ENCODE peak calls at places on chromosomes 2 and 18, in four cellular contexts. I is CD4-positive, alpha-beta T cell; A is midbrain; F is cardiac fibroblast. K is an unnamed sample.

GRCh38 chr2:32783468-32783867 is 155.6 kb downstream of the TTC27 start:
- DNase-seq in I (no peak), A (no peak), F (peak), K (no peak)

GRCh38 chr2:119223521-119224390 is at the start of gene STEAP3:
- DNase-seq in A (peak), F (peak), I (no peak), K (peak)

GRCh38 chr2:199932312-199932855 is 21.3 kb downstream of the C2orf69 start:
- DNase-seq in A (peak), I (no peak), F (peak), K (no peak)

GRCh38 chr2:53787255-53787910 is 539 bp downstream of the ERLEC1 start:
- DNase-seq in F (no peak), A (peak), I (no peak), K (peak)

GRCh38 chr18:38241216-38241615 is 675.6 kb upstream of the CELF4 start:
- DNase-seq in I (no peak), A (no peak), F (no peak), K (no peak)

GRCh38 chr2:230097424-230097823 is 28.7 kb upstream of the SLC16A14 start:
- DNase-seq in A (no peak), F (no peak), I (no peak), K (no peak)

GRCh38 chr2:119475225-119475856 is 43.7 kb downstream of the TMEM37 start:
- DNase-seq in A (no peak), I (no peak), F (no peak), K (no peak)

GRCh38 chr2:37488911-37489310 is 144.5 kb downstream of the QPCT start:
- DNase-seq in I (no peak), A (no peak), F (no peak), K (no peak)

GRCh38 chr18:48922203-48922800 is 28.5 kb downstream of the SMAD7 start:
- DNase-seq in I (no peak), A (no peak), F (no peak), K (no peak)

GRCh38 chr2:24274809-24275208 is 85.5 kb downstream of the ITSN2 start:
- DNase-seq in A (no peak), I (no peak), F (no peak), K (no peak)

GRCh38 chr2:207796585-207797350 is 27.1 kb upstream of the FZD5 start:
- DNase-seq in F (peak), I (no peak), A (no peak), K (no peak)

GRCh38 chr2:232816656-232817055 is 40.3 kb upstream of the KCNJ13 start:
- DNase-seq in A (no peak), F (no peak), I (no peak), K (no peak)

GRCh38 chr2:240840435-240841060 is 20.5 kb upstream of the KIF1A start:
- DNase-seq in I (no peak), A (peak), F (peak), K (no peak)

GRCh38 chr2:95526360-95527341 is 42.1 kb upstream of the TRIM43B start:
- DNase-seq in F (peak), I (peak), A (peak), K (no peak)

GRCh38 chr2:70641263-70641784 is 87.7 kb upstream of the TGFA start:
- DNase-seq in I (no peak), F (no peak), A (no peak), K (no peak)

GRCh38 chr2:2633017-2633416 is 301.9 kb upstream of the MYT1L start:
- DNase-seq in A (no peak), F (no peak), I (no peak), K (no peak)

GRCh38 chr2:101041413-101041812 is 39.3 kb downstream of the RPL31 start:
- DNase-seq in F (peak), A (no peak), I (no peak), K (peak)

GRCh38 chr18:4640349-4641012 is 185.4 kb upstream of the DLGAP1 start:
- DNase-seq in F (no peak), I (no peak), A (no peak), K (no peak)

GRCh38 chr2:15623481-15623796 is 31.8 kb downstream of the DDX1 start:
- DNase-seq in A (no peak), I (no peak), F (no peak), K (no peak)

GRCh38 chr18:68275616-68276015 is 439.3 kb downstream of the TMX3 start:
- DNase-seq in I (no peak), A (no peak), F (peak), K (no peak)

GRCh38 chr18:63363951-63364350 is 3.1 kb downstream of the KDSR start:
- DNase-seq in F (no peak), I (no peak), A (no peak), K (no peak)

GRCh38 chr2:225337183-225337582 is 62.3 kb upstream of the NYAP2 start:
- DNase-seq in A (no peak), F (no peak), I (no peak), K (no peak)

GRCh38 chr2:170022692-170023091 is 155.3 kb upstream of the MYO3B start:
- DNase-seq in I (no peak), F (peak), A (no peak), K (no peak)

GRCh38 chr2:45862843-45863242 is 211.4 kb downstream of the PRKCE start:
- DNase-seq in A (no peak), I (no peak), F (no peak), K (no peak)

GRCh38 chr2:217785544-217786045 is 217.2 kb downstream of the TNS1 start:
- DNase-seq in F (peak), I (peak), A (peak), K (peak)

GRCh38 chr2:225399509-225399908 is at the start of gene NYAP2:
- DNase-seq in A (no peak), F (no peak), I (no peak), K (no peak)

GRCh38 chr2:152573168-152573567 is 144.1 kb downstream of the PRPF40A start:
- DNase-seq in F (peak), A (peak), I (no peak), K (peak)